ENCODE peak calls at places on chromosomes 12 and 14, in six cellular contexts. H is transverse colon, V is tibial nerve, Q is spleen, C is PC-9, L is BE2C. S is an unnamed sample. For H3K4me1 and H3K36me3, the result is how much of the 10 kb centered on the place peaks cover.

GRCh38 chr14:68312884-68313725 is 479.8 kb downstream of the ZFP36L1 start:
- DNase-seq in H (no peak), V (no peak), Q (no peak), C (no peak), L (no peak), S (no peak)

GRCh38 chr14:55745906-55746305 is 165.9 kb downstream of the KTN1 start:
- DNase-seq in H (no peak), V (no peak), Q (no peak), C (no peak), L (no peak), S (no peak)

GRCh38 chr12:79514730-79515525 is 175.8 kb downstream of the PAWR start:
- DNase-seq in H (no peak), V (no peak), Q (no peak), C (no peak), L (no peak), S (no peak)

GRCh38 chr12:6033546-6033945 is 88.5 kb upstream of the ANO2 start:
- DNase-seq in H (no peak), V (no peak), Q (no peak), C (no peak), L (no peak), S (no peak)

GRCh38 chr12:53949631-53950440 is 4.9 kb upstream of the HOXC12 start:
- DNase-seq in H (no peak), V (no peak), Q (no peak), C (no peak), L (no peak), S (peak)

GRCh38 chr14:99802301-99803105 is 9.3 kb downstream of the EML1 start:
- DNase-seq in H (no peak), V (no peak), Q (no peak), C (no peak), L (no peak), S (no peak)

GRCh38 chr12:87866602-87867292 is 162.5 kb downstream of the C12orf50 start:
- DNase-seq in H (no peak), V (no peak), Q (no peak), C (no peak), L (peak), S (no peak)

GRCh38 chr12:50621435-50622304 is 116.9 kb downstream of the DIP2B start:
- DNase-seq in H (peak), V (no peak), Q (no peak), C (no peak), L (no peak), S (no peak)

GRCh38 chr12:53299454-53300180 is at the start of gene MYG1:
- DNase-seq in H (peak), V (peak), Q (peak), C (peak), L (peak), S (peak)

GRCh38 chr14:94320243-94320642 is 2.9 kb downstream of the SERPINA6 start:
- DNase-seq in H (peak), V (no peak), Q (no peak), C (no peak), L (no peak), S (no peak)

GRCh38 chr14:75277000-75277795 is 1.4 kb upstream of the FOS start:
- DNase-seq in H (peak), V (peak), Q (peak), C (peak), L (peak), S (peak)
- H3K4me1 ChIP-seq in H (under half), V (half or more), Q (half or more), C (under half), L (under half), S (half or more)

DNA sequence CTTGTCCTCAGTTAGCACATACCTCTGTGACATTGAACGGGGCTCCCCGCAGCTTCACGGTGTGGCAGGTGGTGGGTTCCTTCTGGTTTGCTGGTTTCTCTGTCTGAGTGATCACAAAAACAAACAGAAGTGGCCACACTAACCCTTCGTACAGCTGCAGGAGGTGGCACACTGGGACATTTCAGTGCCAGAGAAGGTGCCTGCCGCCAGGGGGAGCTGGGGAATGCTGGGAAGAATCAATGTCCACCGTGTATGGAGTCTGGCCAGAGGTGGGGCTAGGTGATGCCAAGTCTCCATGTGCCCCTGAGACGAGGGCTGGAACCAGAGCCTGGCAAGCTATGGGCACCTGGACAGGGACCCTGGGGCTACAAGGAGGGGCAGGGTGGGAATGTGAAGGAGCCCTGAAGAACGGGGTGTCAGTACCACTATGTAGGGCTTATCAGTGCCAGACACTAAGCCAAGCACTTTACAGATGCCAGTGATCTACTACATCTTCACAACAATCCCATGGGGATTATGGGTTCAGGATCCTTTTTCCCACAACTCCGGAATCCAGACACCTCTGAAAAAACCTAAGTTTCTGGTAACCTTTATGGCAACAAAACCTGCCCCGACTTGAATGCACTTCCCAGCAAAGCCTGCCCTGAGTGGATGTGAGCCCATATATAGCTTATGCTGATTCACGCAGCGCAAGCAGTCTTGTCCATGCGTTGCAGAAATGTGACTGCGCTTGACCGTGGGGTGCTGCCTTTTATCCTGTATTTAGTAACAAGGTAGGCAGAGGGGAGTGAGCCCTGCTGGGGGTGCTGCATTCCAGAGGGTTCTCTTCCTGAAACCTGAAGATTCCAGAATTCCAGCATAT is 10.8 kb downstream of the RBM19 start:
- DNase-seq in H (peak), V (no peak), Q (no peak), C (peak), L (peak), S (no peak)
- H3K36me3 ChIP-seq in H (under half), V (under half), Q (half or more), C (under half), L (half or more), S (under half)

GRCh38 chr14:50828738-50829471 is 2.1 kb downstream of the NIN start:
- DNase-seq in H (no peak), V (no peak), Q (no peak), C (no peak), L (no peak), S (no peak)
- H3K4me3 ChIP-seq in H (no peak), V (no peak), Q (peak), C (no peak), L (peak), S (no peak)

GRCh38 chr14:37417151-37417550 is 177.9 kb downstream of the FOXA1 start:
- DNase-seq in H (no peak), V (no peak), Q (no peak), C (no peak), L (no peak), S (no peak)

GRCh38 chr14:37422748-37423147 is 172.3 kb downstream of the FOXA1 start:
- DNase-seq in H (no peak), V (no peak), Q (no peak), C (no peak), L (no peak), S (no peak)

GRCh38 chr14:37422319-37422718 is 172.7 kb downstream of the FOXA1 start:
- DNase-seq in H (no peak), V (no peak), Q (no peak), C (no peak), L (no peak), S (no peak)

GRCh38 chr14:37417833-37418232 is 177.2 kb downstream of the FOXA1 start:
- DNase-seq in H (no peak), V (no peak), Q (no peak), C (no peak), L (no peak), S (no peak)

GRCh38 chr14:37420622-37421021 is 174.4 kb downstream of the FOXA1 start:
- DNase-seq in H (no peak), V (no peak), Q (no peak), C (no peak), L (no peak), S (no peak)
- H3K4me1 ChIP-seq in H (under half), V (under half), Q (under half), C (under half), L (under half), S (under half)

GRCh38 chr12:121334513-121335343 is 17.5 kb downstream of the ANAPC5 start:
- DNase-seq in H (no peak), V (peak), Q (no peak), C (no peak), L (no peak), S (no peak)
- H3K36me3 ChIP-seq in H (under half), V (under half), Q (half or more), C (under half), L (half or more), S (under half)

GRCh38 chr12:110002691-110003515 is 3.7 kb downstream of the ANKRD13A start:
- DNase-seq in H (no peak), V (no peak), Q (no peak), C (peak), L (no peak), S (no peak)

GRCh38 chr12:110006115-110006514 is 6.9 kb downstream of the ANKRD13A start:
- DNase-seq in H (no peak), V (no peak), Q (no peak), C (no peak), L (no peak), S (no peak)

GRCh38 chr12:110005319-110005973 is 6.2 kb downstream of the ANKRD13A start:
- DNase-seq in H (peak), V (no peak), Q (no peak), C (no peak), L (no peak), S (no peak)

GRCh38 chr12:110001596-110001995 is 2.4 kb downstream of the ANKRD13A start:
- DNase-seq in H (no peak), V (no peak), Q (no peak), C (no peak), L (no peak), S (no peak)

DNA sequence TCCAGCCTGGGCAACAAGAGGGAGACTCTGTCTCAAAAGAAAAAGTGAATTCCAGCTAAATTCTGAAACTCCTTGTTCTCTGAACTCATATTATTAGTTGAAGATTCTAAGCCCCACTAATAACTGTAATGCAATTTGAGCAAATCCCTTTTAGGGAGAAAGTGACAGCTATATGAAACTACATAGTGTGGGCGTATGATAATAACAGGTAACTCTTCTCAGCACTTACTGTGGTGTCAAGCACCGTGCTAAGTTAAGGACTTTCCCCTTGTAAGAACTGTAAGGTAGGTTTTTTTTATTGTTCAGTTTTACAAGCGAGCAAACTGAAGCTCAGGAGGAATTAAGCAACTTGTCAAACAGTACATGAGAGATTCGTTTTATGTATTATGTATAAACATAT is 5.4 kb downstream of the ANKRD13A start:
- DNase-seq in H (no peak), V (no peak), Q (no peak), C (no peak), L (no peak), S (no peak)
- H3K4me3 ChIP-seq in H (no peak), V (no peak), Q (no peak), C (no peak), L (no peak), S (no peak)